ENCODE peak calls at places on chromosomes 13 and 19, in five cellular contexts. Z is PC-3, C is neural progenitor cell, M is endodermal cell, J is pancreas. E is an unnamed sample. For H3K36me3, the result is how much of the 10 kb centered on the place peaks cover.

GRCh38 chr13:40442191-40442590 is 224.2 kb downstream of the FOXO1 start:
- DNase-seq in J (no peak), C (no peak), Z (no peak), M (no peak), E (no peak)

GRCh38 chr19:412356-413355 is 3.7 kb upstream of the C2CD4C start:
- DNase-seq in C (peak), J (peak), Z (no peak), M (peak), E (no peak)

GRCh38 chr13:50222569-50223332 is 207.5 kb downstream of the KCNRG start:
- DNase-seq in J (peak), M (no peak), C (no peak), Z (peak), E (peak)

GRCh38 chr13:79197933-79198332 is 208.1 kb downstream of the RBM26 start:
- DNase-seq in M (no peak), C (peak), J (no peak), Z (no peak), E (no peak)

GRCh38 chr13:25910243-25910642 is 141.6 kb downstream of the SHISA2 start:
- DNase-seq in C (peak), M (peak), Z (no peak), J (no peak), E (no peak)

GRCh38 chr13:29674532-29674931 is 79.0 kb upstream of the SLC7A1 start:
- DNase-seq in C (no peak), Z (peak), J (no peak), M (no peak), E (no peak)

GRCh38 chr13:28429685-28430290 is 65.1 kb downstream of the FLT1 start:
- DNase-seq in Z (no peak), J (no peak), C (no peak), M (peak), E (no peak)

GRCh38 chr13:29573190-29573589 is 22.3 kb downstream of the SLC7A1 start:
- DNase-seq in C (no peak), M (peak), J (no peak), Z (no peak), E (peak)

GRCh38 chr19:35000647-35001501 is 751 bp downstream of the GRAMD1A start:
- DNase-seq in M (peak), J (peak), C (peak), Z (peak), E (peak)

GRCh38 chr13:74367193-74367592 is 233.0 kb upstream of the KLF12 start:
- DNase-seq in Z (no peak), C (no peak), M (no peak), J (no peak), E (no peak)

GRCh38 chr13:108980237-108980636 is 350.8 kb downstream of the MYO16 start:
- DNase-seq in J (no peak), M (no peak), C (no peak), Z (no peak), E (no peak)

GRCh38 chr19:1650627-1651009 is 1.8 kb downstream of the TCF3 start:
- DNase-seq in M (peak), Z (no peak), C (peak), J (peak), E (no peak)

GRCh38 chr19:49497047-49497789 is 984 bp downstream of the RPS11 start:
- DNase-seq in M (peak), C (peak), Z (peak), J (peak), E (peak)

GRCh38 chr19:31340059-31341025 is 8.9 kb downstream of the TSHZ3 start:
- DNase-seq in Z (no peak), J (no peak), C (no peak), M (no peak), E (no peak)

GRCh38 chr19:3855321-3855720 is 13.5 kb downstream of the ZFR2 start:
- DNase-seq in C (no peak), J (no peak), M (no peak), Z (peak), E (peak)

GRCh38 chr19:13056052-13056660 is 46.5 kb downstream of the LYL1 start:
- DNase-seq in M (peak), Z (peak), J (no peak), C (peak), E (no peak)

GRCh38 chr13:109999659-110000533 is 213.5 kb upstream of the IRS2 start:
- DNase-seq in J (no peak), Z (no peak), C (peak), M (no peak), E (no peak)

GRCh38 chr19:50551034-50551712 is 17.1 kb downstream of the LRRC4B start:
- DNase-seq in M (peak), J (no peak), Z (no peak), C (peak), E (no peak)

GRCh38 chr13:108855737-108856387 is 226.5 kb downstream of the MYO16 start:
- DNase-seq in J (no peak), Z (no peak), M (no peak), C (no peak), E (no peak)

GRCh38 chr19:6223461-6224307 is 56.1 kb downstream of the MLLT1 start:
- DNase-seq in M (no peak), C (no peak), Z (no peak), J (peak), E (no peak)

GRCh38 chr13:106063591-106064308 is 471.7 kb downstream of the EFNB2 start:
- DNase-seq in Z (peak), J (no peak), M (no peak), C (no peak), E (no peak)

GRCh38 chr19:33445752-33446070 is 72.2 kb downstream of the CEBPG start:
- DNase-seq in C (no peak), Z (no peak), J (peak), M (no peak), E (no peak)

GRCh38 chr13:23513460-23513859 is 56.8 kb upstream of the TNFRSF19 start:
- DNase-seq in M (no peak), Z (no peak), J (no peak), C (no peak), E (no peak)

GRCh38 chr13:78319101-78319627 is 284.2 kb downstream of the POU4F1 start:
- DNase-seq in Z (no peak), M (no peak), C (no peak), J (no peak), E (no peak)

GRCh38 chr13:48072787-48073186 is 22.1 kb downstream of the MED4 start:
- DNase-seq in J (no peak), C (no peak), M (no peak), Z (no peak), E (no peak)

GRCh38 chr13:48072304-48072703 is 22.6 kb downstream of the MED4 start:
- DNase-seq in J (no peak), M (no peak), C (no peak), Z (no peak), E (no peak)

GRCh38 chr13:48069573-48069972 is 25.3 kb downstream of the MED4 start:
- DNase-seq in C (no peak), M (no peak), J (no peak), Z (no peak), E (no peak)

GRCh38 chr13:48068952-48069351 is 26.0 kb downstream of the MED4 start:
- DNase-seq in J (no peak), M (no peak), C (no peak), Z (no peak), E (no peak)

DNA sequence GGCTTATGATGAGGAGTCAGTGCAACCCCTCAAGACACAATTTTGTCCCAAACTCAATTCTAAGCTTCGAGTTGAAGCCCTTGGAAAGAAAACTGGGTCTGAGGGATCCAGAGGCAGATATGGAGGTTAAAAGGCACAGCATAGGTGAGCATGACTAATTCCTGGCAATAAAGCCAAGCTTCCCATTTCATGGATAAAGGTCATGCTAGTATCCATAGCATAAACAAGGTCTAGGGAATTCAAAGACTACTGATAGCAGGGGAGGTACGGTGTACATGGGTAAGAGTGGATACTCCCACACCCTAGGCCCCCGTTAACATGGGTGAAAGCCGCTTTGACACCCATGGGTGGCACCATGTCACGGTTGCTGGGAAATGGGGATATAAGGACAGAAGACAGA is 24.0 kb downstream of the MED4 start:
- DNase-seq in J (no peak), C (no peak), Z (no peak), M (no peak), E (no peak)
- H3K36me3 ChIP-seq in J (under half), C (half or more), Z (half or more), M (half or more), E (under half)

GRCh38 chr13:41652735-41653361 is 195.5 kb downstream of the RGCC start:
- DNase-seq in C (peak), J (no peak), Z (peak), M (no peak), E (no peak)

GRCh38 chr13:41654800-41655199 is 197.4 kb downstream of the RGCC start:
- DNase-seq in J (no peak), C (no peak), Z (no peak), M (no peak), E (no peak)

GRCh38 chr13:41660426-41660825 is 203.1 kb downstream of the RGCC start:
- DNase-seq in M (no peak), Z (no peak), J (no peak), C (no peak), E (no peak)

GRCh38 chr13:41655997-41656396 is 198.6 kb downstream of the RGCC start:
- DNase-seq in M (no peak), J (no peak), C (no peak), Z (no peak), E (no peak)

GRCh38 chr13:41658057-41658642 is 200.8 kb downstream of the RGCC start:
- DNase-seq in J (no peak), Z (no peak), M (no peak), C (no peak), E (no peak)
- H3K27ac ChIP-seq in J (no peak), Z (no peak), M (no peak), C (no peak), E (no peak)

GRCh38 chr19:16537111-16537510 is 5.1 kb downstream of the CHERP start:
- DNase-seq in M (no peak), C (no peak), Z (no peak), J (no peak), E (no peak)
- H3K36me3 ChIP-seq in M (half or more), C (under half), Z (half or more), J (under half), E (under half)

GRCh38 chr13:101572456-101572855 is 120.0 kb downstream of the ITGBL1 start:
- DNase-seq in J (no peak), Z (no peak), C (no peak), M (no peak), E (no peak)
- H3K27ac ChIP-seq in J (no peak), Z (no peak), C (no peak), M (no peak), E (no peak)

DNA sequence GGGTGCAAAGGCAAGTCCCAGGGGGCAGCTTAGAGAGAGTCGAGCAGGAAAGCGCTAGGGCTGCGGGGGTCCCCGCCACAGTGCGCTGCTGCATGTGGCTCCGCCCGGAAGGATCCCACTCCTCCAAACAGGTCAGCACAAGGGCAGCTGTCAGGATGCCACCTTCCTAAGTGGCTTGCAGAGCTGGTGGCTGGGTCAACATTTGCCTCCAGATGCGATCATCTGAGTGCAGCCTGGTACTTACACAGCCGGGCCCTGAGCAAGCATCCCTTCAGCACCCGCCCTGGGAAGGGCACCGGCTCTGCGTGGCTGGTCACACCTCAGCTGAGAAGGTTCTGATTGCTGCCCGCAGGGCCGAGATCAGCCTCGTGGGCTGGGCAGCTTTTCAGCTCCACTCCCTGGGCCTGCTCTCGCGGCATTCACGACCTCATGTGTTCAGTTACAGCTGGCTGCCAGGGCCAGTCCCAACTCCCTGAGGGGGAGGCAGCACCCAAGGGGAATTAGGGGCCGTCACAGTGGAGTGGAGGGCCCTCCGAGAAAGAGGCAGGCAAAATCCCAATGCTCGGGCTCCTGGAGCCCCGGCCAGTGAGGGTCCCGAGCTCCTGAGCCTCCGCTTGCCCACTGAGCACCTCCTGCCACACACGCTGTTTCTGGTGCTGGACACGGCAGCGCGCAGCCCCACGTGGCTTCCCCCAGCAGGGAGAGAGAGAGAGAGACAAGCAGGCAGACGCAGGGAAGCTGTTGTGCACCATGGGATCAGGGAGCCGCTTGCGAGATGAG is 26.7 kb downstream of the AP1M1 start:
- DNase-seq in Z (no peak), C (no peak), J (peak), M (peak), E (no peak)
- H3K36me3 ChIP-seq in Z (under half), C (under half), J (under half), M (under half), E (under half)

GRCh38 chr13:80972857-80973478 is 632.0 kb upstream of the SPRY2 start:
- DNase-seq in M (no peak), Z (no peak), C (no peak), J (no peak), E (no peak)
- H3K27ac ChIP-seq in M (no peak), Z (no peak), C (no peak), J (no peak), E (no peak)

GRCh38 chr13:112648966-112649690 is 40.7 kb upstream of the ATP11A start:
- DNase-seq in J (no peak), M (peak), C (no peak), Z (no peak), E (no peak)

GRCh38 chr13:112652512-112653458 is 37.1 kb upstream of the ATP11A start:
- DNase-seq in Z (peak), M (no peak), C (no peak), J (no peak), E (no peak)

GRCh38 chr13:112651750-112652511 is 37.9 kb upstream of the ATP11A start:
- DNase-seq in M (no peak), Z (no peak), J (no peak), C (no peak), E (no peak)

GRCh38 chr13:112653821-112654220 is 36.0 kb upstream of the ATP11A start:
- DNase-seq in M (no peak), J (no peak), Z (no peak), C (no peak), E (no peak)

GRCh38 chr13:112651306-112651705 is 38.5 kb upstream of the ATP11A start:
- DNase-seq in Z (no peak), C (no peak), J (no peak), M (no peak), E (no peak)
- H3K36me3 ChIP-seq in Z (under half), C (under half), J (under half), M (under half), E (under half)

GRCh38 chr13:36130542-36131214 is 504 bp downstream of the DCLK1 start:
- DNase-seq in M (peak), Z (no peak), C (peak), J (peak), E (no peak)

GRCh38 chr13:36130168-36130541 is 1.0 kb downstream of the DCLK1 start:
- DNase-seq in J (no peak), Z (no peak), C (no peak), M (no peak), E (no peak)

GRCh38 chr13:36133950-36134349 is 2.8 kb upstream of the DCLK1 start:
- DNase-seq in M (no peak), Z (no peak), C (no peak), J (no peak), E (no peak)

GRCh38 chr13:36131215-36131930 is at the start of gene DCLK1:
- DNase-seq in J (peak), C (peak), Z (no peak), M (peak), E (peak)

GRCh38 chr13:36131931-36132297 is 732 bp upstream of the DCLK1 start:
- DNase-seq in C (no peak), J (no peak), M (no peak), Z (no peak), E (peak)
- H3K27ac ChIP-seq in C (no peak), J (no peak), M (no peak), Z (no peak), E (no peak)

DNA sequence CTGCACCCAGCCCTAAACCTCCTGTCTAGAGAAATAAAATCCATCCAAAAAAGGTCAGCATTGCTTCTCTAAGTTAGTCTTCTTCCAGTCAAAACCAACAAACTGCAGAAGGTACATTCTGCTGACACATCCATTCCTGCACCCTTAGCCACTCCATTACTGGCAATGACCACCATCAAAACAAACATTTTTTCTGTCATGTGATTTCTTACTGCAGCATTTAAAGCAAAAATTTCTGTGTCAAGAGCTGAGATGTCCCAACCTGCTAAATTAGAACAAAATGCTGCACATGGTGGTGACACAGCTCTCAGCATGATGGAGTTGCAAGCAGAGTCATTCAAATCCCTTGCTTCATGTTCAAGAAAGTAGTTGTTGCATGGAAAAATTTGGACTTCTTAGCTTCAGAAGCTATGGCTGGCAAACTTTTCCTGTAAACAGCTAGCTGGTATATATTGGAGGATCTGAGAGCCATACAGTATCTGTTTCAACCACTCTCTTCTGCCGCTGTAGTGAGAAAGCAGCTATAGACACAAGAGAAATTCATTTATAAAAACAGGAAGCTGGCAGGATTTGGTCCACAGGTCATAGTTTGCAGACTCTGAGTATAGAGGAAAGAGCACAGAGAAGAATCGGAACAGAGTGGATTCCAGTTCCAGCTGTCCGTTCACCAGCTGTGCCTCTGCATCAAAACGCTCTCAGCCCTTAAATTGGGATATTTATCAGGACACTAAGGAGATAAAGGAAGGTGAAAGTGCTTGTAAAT is 17.4 kb downstream of the RUBCNL start:
- DNase-seq in M (no peak), C (no peak), Z (no peak), J (no peak), E (no peak)
- H3K36me3 ChIP-seq in M (under half), C (under half), Z (under half), J (under half), E (under half)

GRCh38 chr13:76887070-76887563 is 912 bp upstream of the KCTD12 start:
- DNase-seq in M (peak), J (no peak), Z (no peak), C (peak), E (peak)
- H3K27ac ChIP-seq in M (no peak), J (no peak), Z (no peak), C (no peak), E (peak)